ENCODE peak calls at places on chromosomes 7 and 10, in eight cellular contexts. Y, N, C, G, O, S, R and T are unnamed samples.

GRCh38 chr7:100575746-100576383 is 2.2 kb upstream of the SAP25 start:
- DNase-seq in S (no peak), Y (no peak), G (no peak), N (peak), O (no peak), R (no peak), C (no peak), T (no peak)

GRCh38 chr10:85651507-85651902 is 715.1 kb downstream of the GRID1 start:
- DNase-seq in C (no peak), Y (peak), G (no peak), N (no peak), R (no peak), O (no peak), S (no peak), T (no peak)

GRCh38 chr10:33945051-33945450 is 610.6 kb upstream of the NRP1 start:
- DNase-seq in C (no peak), O (no peak), S (no peak), R (no peak), G (no peak), N (no peak), Y (no peak), T (no peak)

GRCh38 chr10:759898-760477 is 70.5 kb upstream of the DIP2C start:
- DNase-seq in R (no peak), G (no peak), S (no peak), N (no peak), O (no peak), C (no peak), Y (no peak), T (no peak)

GRCh38 chr7:171912-172515 is 20.4 kb upstream of the FAM20C start:
- DNase-seq in G (no peak), C (no peak), O (no peak), S (no peak), R (no peak), N (peak), Y (no peak), T (no peak)

GRCh38 chr10:1378473-1378872 is 322.3 kb downstream of the WDR37 start:
- DNase-seq in C (no peak), O (no peak), G (peak), Y (no peak), R (no peak), N (no peak), S (peak), T (no peak)

GRCh38 chr7:134071355-134072331 is 55.5 kb upstream of the LRGUK start:
- DNase-seq in O (no peak), S (no peak), Y (no peak), N (no peak), R (no peak), C (no peak), G (no peak), T (no peak)

GRCh38 chr7:93890464-93891068 is at the start of gene TFPI2:
- DNase-seq in N (peak), S (peak), C (no peak), R (peak), O (peak), G (no peak), Y (peak), T (peak)

GRCh38 chr7:100503350-100503735 is 19.6 kb downstream of the NYAP1 start:
- DNase-seq in G (no peak), N (no peak), O (peak), R (no peak), Y (no peak), C (no peak), S (no peak), T (no peak)

DNA sequence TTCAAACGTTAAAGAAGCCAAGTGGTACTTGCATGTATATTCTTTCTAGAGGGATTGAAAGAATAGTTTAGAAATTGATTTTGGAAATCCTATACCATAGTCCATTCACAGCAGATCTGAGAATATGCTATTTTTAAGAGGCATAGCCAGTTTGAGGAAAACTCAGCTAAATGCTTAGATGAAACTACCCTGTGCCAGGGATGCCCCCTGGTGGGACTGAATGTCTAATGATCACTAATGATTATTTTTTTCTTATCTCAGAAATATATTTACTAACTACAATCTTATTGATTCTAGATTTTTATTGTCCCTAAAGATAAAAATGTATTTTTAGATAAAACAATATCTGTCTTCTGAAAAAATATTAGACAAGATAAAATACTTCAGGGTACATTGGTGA is 844.9 kb upstream of the PHF14 start:
- DNase-seq in G (no peak), C (no peak), Y (no peak), O (peak), S (peak), R (peak), N (no peak), T (peak)
- TF ChIP-seq CTCF in G (no peak), C (no peak), Y (no peak), O (peak), S (no peak), R (peak), N (peak), T (peak)

DNA sequence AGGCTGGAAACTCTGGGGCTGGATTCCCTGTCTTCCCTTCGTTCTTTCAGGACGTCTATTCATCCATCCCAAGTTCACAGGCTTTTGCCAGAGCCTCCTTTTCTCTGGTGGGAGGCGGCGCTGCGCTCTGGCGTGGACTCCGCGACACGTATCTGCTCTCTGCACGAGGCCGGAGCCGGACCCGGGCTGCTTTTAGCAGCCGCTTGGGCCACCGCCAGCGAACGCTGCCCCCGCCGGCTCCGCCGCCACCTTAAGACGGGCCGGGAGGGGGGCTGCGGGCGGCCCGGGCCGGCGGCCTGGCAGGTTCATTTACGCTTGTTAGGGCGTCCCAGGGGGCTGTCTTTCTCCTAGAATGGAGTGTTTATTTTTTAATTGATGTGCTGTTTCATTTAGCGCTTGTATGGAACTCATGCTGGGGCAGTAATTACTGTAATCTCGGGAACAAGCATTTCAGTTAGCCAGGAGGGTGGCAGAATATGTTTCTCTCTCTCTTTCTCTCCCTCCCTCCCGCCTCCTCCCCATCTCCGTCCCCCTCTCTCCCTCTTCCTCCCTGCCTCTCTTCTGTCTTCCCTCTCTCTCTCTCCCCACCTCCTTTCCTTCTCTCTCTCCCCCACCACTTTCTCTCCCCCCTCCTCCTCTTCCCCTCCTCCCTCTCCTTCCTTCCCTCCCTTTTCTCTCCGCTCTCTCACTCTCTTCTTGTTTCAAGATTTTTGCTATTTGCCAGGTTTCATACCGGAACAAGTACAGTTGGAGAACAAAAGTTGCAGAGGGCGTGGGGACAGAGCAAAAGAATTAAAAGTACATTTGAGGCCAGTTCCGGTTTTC is 1.3 kb upstream of the FZD8 start:
- DNase-seq in R (peak), C (peak), N (peak), G (peak), S (peak), Y (peak), O (peak), T (peak)
- TF ChIP-seq CTCF in R (no peak), C (no peak), N (peak), G (no peak), S (no peak), Y (no peak), O (no peak), T (no peak)

DNA sequence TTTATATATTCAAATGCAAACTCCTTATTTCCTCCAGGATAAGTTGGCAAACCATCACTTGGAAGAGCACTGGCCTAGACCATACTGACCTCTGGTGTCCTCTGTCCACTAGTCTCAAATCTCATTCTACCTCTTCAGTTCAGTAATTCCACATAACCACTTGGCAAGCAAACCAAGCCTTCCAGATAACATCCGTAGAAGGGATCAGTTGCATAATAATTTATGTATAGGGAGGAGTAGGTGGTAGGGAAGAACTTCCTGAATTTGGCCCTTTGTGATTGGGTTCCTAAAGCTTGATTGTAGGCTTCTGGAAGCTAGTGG is 55.0 kb downstream of the WAC start:
- DNase-seq in R (no peak), C (no peak), S (no peak), N (no peak), O (peak), G (peak), Y (no peak), T (no peak)
- TF ChIP-seq CTCF in R (no peak), C (no peak), S (no peak), N (peak), O (peak), G (no peak), Y (peak), T (no peak)

GRCh38 chr7:28530175-28531142 is 118.1 kb downstream of the CREB5 start:
- DNase-seq in Y (peak), N (peak), O (peak), S (peak), G (peak), R (no peak), C (no peak), T (no peak)

GRCh38 chr7:28539289-28539981 is 127.1 kb downstream of the CREB5 start:
- DNase-seq in Y (no peak), S (no peak), R (no peak), G (no peak), N (no peak), C (no peak), O (no peak), T (no peak)

GRCh38 chr7:28533267-28533666 is 120.9 kb downstream of the CREB5 start:
- DNase-seq in R (no peak), C (no peak), O (no peak), G (no peak), N (no peak), Y (no peak), S (no peak), T (no peak)

GRCh38 chr7:28533731-28534531 is 121.6 kb downstream of the CREB5 start:
- DNase-seq in S (peak), G (no peak), Y (peak), N (no peak), O (peak), R (peak), C (peak), T (no peak)

GRCh38 chr7:28536259-28536658 is 123.9 kb downstream of the CREB5 start:
- DNase-seq in O (peak), R (peak), S (peak), N (no peak), C (no peak), Y (no peak), G (no peak), T (peak)
- TF ChIP-seq CTCF in O (peak), R (peak), S (no peak), N (peak), C (no peak), Y (peak), G (no peak), T (no peak)

DNA sequence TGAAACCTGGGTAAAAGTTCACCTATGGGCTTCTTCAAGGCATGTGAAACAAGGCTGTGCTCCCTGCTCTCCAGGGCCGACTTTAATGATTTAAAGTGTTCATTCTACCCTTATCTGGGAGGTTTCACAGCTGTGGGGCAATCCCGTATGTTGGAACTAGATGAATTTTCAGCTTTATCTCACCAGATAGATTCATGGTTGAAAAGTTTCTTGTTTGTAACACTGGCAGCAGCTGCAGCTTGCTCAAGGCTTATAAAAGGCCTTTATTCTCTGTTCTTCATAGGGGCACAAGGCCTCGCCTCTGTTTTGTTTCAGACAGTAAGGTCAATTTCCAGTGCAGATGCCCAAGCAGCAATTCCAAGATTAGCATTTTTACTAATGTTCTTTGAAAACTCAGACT is 70.4 kb upstream of the DNAJB12 start:
- DNase-seq in N (no peak), G (no peak), R (no peak), Y (no peak), C (no peak), S (peak), O (peak), T (no peak)
- TF ChIP-seq CTCF in N (no peak), G (no peak), R (no peak), Y (no peak), C (no peak), S (no peak), O (no peak), T (no peak)

DNA sequence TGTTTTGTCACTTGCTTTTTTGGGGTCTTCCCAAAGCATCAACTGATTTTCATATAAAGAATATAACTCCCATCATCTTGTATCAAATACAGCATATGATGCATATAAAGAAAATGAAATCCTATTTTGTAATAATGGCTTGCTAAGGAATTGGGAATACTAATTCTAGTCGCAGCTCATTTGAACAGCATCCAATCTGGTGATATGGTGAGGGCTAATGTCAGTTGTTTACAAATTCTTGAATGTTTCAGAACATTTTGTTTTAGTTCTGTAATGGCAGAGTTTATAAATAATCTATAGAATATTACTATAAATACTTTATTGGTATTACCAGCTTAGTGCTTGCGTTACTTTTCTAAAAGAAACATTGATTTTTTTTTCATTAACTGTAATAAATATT is 8.9 kb downstream of the PALS2 start:
- DNase-seq in C (no peak), Y (no peak), O (no peak), R (no peak), N (no peak), G (no peak), S (no peak), T (no peak)
- TF ChIP-seq CTCF in C (no peak), Y (no peak), O (no peak), R (no peak), N (no peak), G (no peak), S (no peak), T (no peak)

DNA sequence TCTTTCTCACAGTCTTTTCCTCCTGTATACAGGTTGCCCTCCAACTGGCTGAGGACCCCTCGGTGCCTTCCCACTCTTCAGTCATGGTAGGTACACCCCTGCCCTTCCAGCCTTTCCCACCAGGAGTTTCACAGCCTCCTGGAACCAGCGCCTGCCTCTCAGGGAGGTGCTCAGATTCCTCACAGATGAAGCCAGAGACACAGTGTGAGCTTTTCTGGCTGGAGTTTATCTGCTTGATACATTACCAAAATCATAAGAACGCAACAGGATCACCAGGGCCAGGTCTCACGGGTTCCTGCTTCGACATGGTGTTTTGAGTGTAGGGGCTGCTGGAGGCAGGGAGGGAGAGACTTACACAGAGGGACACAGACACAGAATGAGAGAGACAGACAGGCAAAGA is 6.7 kb upstream of the INMT start:
- DNase-seq in R (no peak), G (no peak), Y (no peak), C (no peak), N (no peak), O (no peak), S (no peak), T (no peak)
- TF ChIP-seq CTCF in R (no peak), G (no peak), Y (no peak), C (no peak), N (no peak), O (no peak), S (no peak), T (no peak)

GRCh38 chr10:75197906-75198305 is 12.7 kb upstream of the VDAC2 start:
- DNase-seq in S (peak), O (no peak), N (no peak), G (no peak), Y (no peak), R (no peak), C (no peak), T (no peak)
- TF ChIP-seq CTCF in S (no peak), O (no peak), N (no peak), G (no peak), Y (no peak), R (no peak), C (no peak), T (no peak)